ENCODE peak calls at places on chromosomes 5 and 9, in ten cellular contexts. One of them, this sample, is unnamed. For H3K27me3 and H3K4me1, the result is how much of the 10 kb centered on the place peaks cover.

GRCh38 chr5:17203329-17204132 is 13.9 kb upstream of the BASP1 start:
- DNase-seq in neural progenitor cell: peak
- DNase-seq in mesenchymal stem cell: peak
- DNase-seq in HCT116: peak
- DNase-seq in neuronal stem cell: no peak
- DNase-seq in astrocyte: peak
- DNase-seq in HepG2: peak
- DNase-seq in GM23248: peak
- DNase-seq in fibroblast of lung: peak
- DNase-seq in H9: peak
- DNase-seq in this sample: peak

GRCh38 chr5:162231522-162231921 is 163.9 kb downstream of the GABRG2 start:
- DNase-seq in neural progenitor cell: no peak
- DNase-seq in mesenchymal stem cell: no peak
- DNase-seq in HCT116: no peak
- DNase-seq in neuronal stem cell: no peak
- DNase-seq in astrocyte: no peak
- DNase-seq in HepG2: no peak
- DNase-seq in GM23248: no peak
- DNase-seq in fibroblast of lung: no peak
- DNase-seq in H9: no peak
- DNase-seq in this sample: no peak

GRCh38 chr5:79720096-79720495 is 30.5 kb downstream of the CMYA5 start:
- DNase-seq in neural progenitor cell: no peak
- DNase-seq in mesenchymal stem cell: no peak
- DNase-seq in HCT116: no peak
- DNase-seq in neuronal stem cell: no peak
- DNase-seq in astrocyte: no peak
- DNase-seq in HepG2: no peak
- DNase-seq in GM23248: peak
- DNase-seq in fibroblast of lung: no peak
- DNase-seq in H9: no peak
- DNase-seq in this sample: no peak

GRCh38 chr9:132381966-132382541 is 24.6 kb downstream of the TTF1 start:
- DNase-seq in neural progenitor cell: no peak
- DNase-seq in mesenchymal stem cell: no peak
- DNase-seq in HCT116: no peak
- DNase-seq in neuronal stem cell: no peak
- DNase-seq in astrocyte: no peak
- DNase-seq in HepG2: no peak
- DNase-seq in GM23248: no peak
- DNase-seq in fibroblast of lung: no peak
- DNase-seq in H9: no peak
- DNase-seq in this sample: no peak

GRCh38 chr9:127053908-127054307 is 68.5 kb downstream of the ANGPTL2 start:
- DNase-seq in neural progenitor cell: no peak
- DNase-seq in mesenchymal stem cell: no peak
- DNase-seq in HCT116: no peak
- DNase-seq in neuronal stem cell: no peak
- DNase-seq in astrocyte: no peak
- DNase-seq in HepG2: no peak
- DNase-seq in GM23248: no peak
- DNase-seq in fibroblast of lung: no peak
- DNase-seq in H9: no peak
- DNase-seq in this sample: no peak

GRCh38 chr9:88753691-88754367 is 218.9 kb downstream of the NXNL2 start:
- DNase-seq in neural progenitor cell: no peak
- DNase-seq in mesenchymal stem cell: peak
- DNase-seq in HCT116: no peak
- DNase-seq in neuronal stem cell: no peak
- DNase-seq in astrocyte: no peak
- DNase-seq in HepG2: no peak
- DNase-seq in GM23248: no peak
- DNase-seq in fibroblast of lung: peak
- DNase-seq in H9: no peak
- DNase-seq in this sample: no peak

GRCh38 chr9:14315754-14316573 is 2.0 kb upstream of the NFIB start:
- DNase-seq in neural progenitor cell: peak
- DNase-seq in mesenchymal stem cell: peak
- DNase-seq in HCT116: no peak
- DNase-seq in neuronal stem cell: peak
- DNase-seq in astrocyte: no peak
- DNase-seq in HepG2: no peak
- DNase-seq in GM23248: peak
- DNase-seq in fibroblast of lung: peak
- DNase-seq in H9: peak
- DNase-seq in this sample: peak

GRCh38 chr5:140261403-140262171 is 41.3 kb downstream of the PFDN1 start:
- DNase-seq in neural progenitor cell: no peak
- DNase-seq in mesenchymal stem cell: peak
- DNase-seq in HCT116: peak
- DNase-seq in neuronal stem cell: no peak
- DNase-seq in astrocyte: peak
- DNase-seq in HepG2: peak
- DNase-seq in GM23248: peak
- DNase-seq in fibroblast of lung: peak
- DNase-seq in H9: no peak
- DNase-seq in this sample: peak

GRCh38 chr5:13566903-13567339 is 377.6 kb downstream of the DNAH5 start:
- DNase-seq in neural progenitor cell: no peak
- DNase-seq in mesenchymal stem cell: peak
- DNase-seq in HCT116: no peak
- DNase-seq in neuronal stem cell: no peak
- DNase-seq in astrocyte: peak
- DNase-seq in HepG2: no peak
- DNase-seq in GM23248: peak
- DNase-seq in fibroblast of lung: peak
- DNase-seq in H9: no peak
- DNase-seq in this sample: no peak

GRCh38 chr5:136018814-136019777 is 9.7 kb upstream of the TGFBI start:
- DNase-seq in neural progenitor cell: no peak
- DNase-seq in mesenchymal stem cell: peak
- DNase-seq in HCT116: no peak
- DNase-seq in neuronal stem cell: no peak
- DNase-seq in astrocyte: peak
- DNase-seq in HepG2: peak
- DNase-seq in GM23248: peak
- DNase-seq in fibroblast of lung: peak
- DNase-seq in H9: no peak
- DNase-seq in this sample: no peak

GRCh38 chr5:3886521-3887461 is 291.2 kb downstream of the IRX1 start:
- DNase-seq in neural progenitor cell: no peak
- DNase-seq in mesenchymal stem cell: no peak
- DNase-seq in HCT116: no peak
- DNase-seq in neuronal stem cell: no peak
- DNase-seq in astrocyte: peak
- DNase-seq in HepG2: no peak
- DNase-seq in GM23248: no peak
- DNase-seq in fibroblast of lung: no peak
- DNase-seq in H9: no peak
- DNase-seq in this sample: no peak

GRCh38 chr5:34599471-34600117 is 56.5 kb upstream of the RAI14 start:
- DNase-seq in neural progenitor cell: no peak
- DNase-seq in mesenchymal stem cell: peak
- DNase-seq in HCT116: no peak
- DNase-seq in neuronal stem cell: no peak
- DNase-seq in astrocyte: peak
- DNase-seq in HepG2: peak
- DNase-seq in GM23248: peak
- DNase-seq in fibroblast of lung: no peak
- DNase-seq in H9: no peak
- DNase-seq in this sample: no peak
- H3K4me2 ChIP-seq in neural progenitor cell: no peak
- H3K4me2 ChIP-seq in mesenchymal stem cell: no peak
- H3K4me2 ChIP-seq in HCT116: no peak
- H3K4me2 ChIP-seq in neuronal stem cell: no peak
- H3K4me2 ChIP-seq in astrocyte: peak
- H3K4me2 ChIP-seq in HepG2: no peak
- H3K4me2 ChIP-seq in GM23248: peak
- H3K4me2 ChIP-seq in fibroblast of lung: no peak
- H3K4me2 ChIP-seq in H9: no peak
- H3K4me2 ChIP-seq in this sample: no peak

GRCh38 chr9:36897476-36897875 is 136.6 kb downstream of the PAX5 start:
- DNase-seq in neural progenitor cell: no peak
- DNase-seq in mesenchymal stem cell: no peak
- DNase-seq in HCT116: no peak
- DNase-seq in neuronal stem cell: no peak
- DNase-seq in astrocyte: no peak
- DNase-seq in HepG2: no peak
- DNase-seq in GM23248: no peak
- DNase-seq in fibroblast of lung: no peak
- DNase-seq in H9: peak
- DNase-seq in this sample: no peak
- H3K27me3 ChIP-seq in neural progenitor cell: under half
- H3K27me3 ChIP-seq in mesenchymal stem cell: half or more
- H3K27me3 ChIP-seq in HCT116: half or more
- H3K27me3 ChIP-seq in neuronal stem cell: under half
- H3K27me3 ChIP-seq in astrocyte: half or more
- H3K27me3 ChIP-seq in HepG2: under half
- H3K27me3 ChIP-seq in GM23248: half or more
- H3K27me3 ChIP-seq in fibroblast of lung: under half
- H3K27me3 ChIP-seq in H9: under half
- H3K27me3 ChIP-seq in this sample: half or more

GRCh38 chr9:110056062-110056461 is 151.9 kb downstream of the C9orf152 start:
- DNase-seq in neural progenitor cell: no peak
- DNase-seq in mesenchymal stem cell: no peak
- DNase-seq in HCT116: no peak
- DNase-seq in neuronal stem cell: no peak
- DNase-seq in astrocyte: no peak
- DNase-seq in HepG2: no peak
- DNase-seq in GM23248: no peak
- DNase-seq in fibroblast of lung: no peak
- DNase-seq in H9: no peak
- DNase-seq in this sample: no peak
- H3K4me1 ChIP-seq in neural progenitor cell: under half
- H3K4me1 ChIP-seq in mesenchymal stem cell: under half
- H3K4me1 ChIP-seq in HCT116: under half
- H3K4me1 ChIP-seq in neuronal stem cell: under half
- H3K4me1 ChIP-seq in astrocyte: under half
- H3K4me1 ChIP-seq in HepG2: under half
- H3K4me1 ChIP-seq in GM23248: under half
- H3K4me1 ChIP-seq in fibroblast of lung: under half
- H3K4me1 ChIP-seq in H9: under half
- H3K4me1 ChIP-seq in this sample: under half

DNA sequence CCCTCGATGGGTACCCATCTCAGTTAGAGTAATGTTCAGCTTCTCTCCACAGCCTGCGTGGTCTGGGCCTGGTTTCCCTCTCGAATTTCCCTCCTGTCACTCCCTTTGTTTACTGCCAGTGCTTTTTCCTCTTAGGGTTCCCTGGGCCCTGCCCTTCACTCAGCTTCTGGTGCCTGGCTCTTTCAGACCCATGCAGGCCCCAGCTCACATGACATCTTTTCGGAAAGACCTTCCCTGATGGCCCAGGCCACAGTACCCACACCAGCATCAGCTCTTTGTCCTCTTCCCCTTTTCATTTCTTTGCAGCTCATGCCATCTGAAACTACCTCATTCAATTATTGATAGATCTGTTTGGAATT is 68.2 kb upstream of the ABL1 start:
- DNase-seq in neural progenitor cell: no peak
- DNase-seq in mesenchymal stem cell: no peak
- DNase-seq in HCT116: no peak
- DNase-seq in neuronal stem cell: no peak
- DNase-seq in astrocyte: no peak
- DNase-seq in HepG2: no peak
- DNase-seq in GM23248: no peak
- DNase-seq in fibroblast of lung: no peak
- DNase-seq in H9: no peak
- DNase-seq in this sample: no peak
- H3K4me2 ChIP-seq in neural progenitor cell: no peak
- H3K4me2 ChIP-seq in mesenchymal stem cell: no peak
- H3K4me2 ChIP-seq in HCT116: no peak
- H3K4me2 ChIP-seq in neuronal stem cell: no peak
- H3K4me2 ChIP-seq in astrocyte: no peak
- H3K4me2 ChIP-seq in HepG2: no peak
- H3K4me2 ChIP-seq in GM23248: no peak
- H3K4me2 ChIP-seq in fibroblast of lung: no peak
- H3K4me2 ChIP-seq in H9: no peak
- H3K4me2 ChIP-seq in this sample: no peak

This sample was measured in osteoblast.